ENCODE peak calls at places on chromosomes 13 and 19, in nine cellular contexts. One of them, this sample, is unnamed.

GRCh38 chr19:4352701-4353121 is 9.3 kb downstream of the MPND start:
- DNase-seq in Caco-2: peak; percentile 64
- DNase-seq in progenitor cell of endocrine pancreas: peak; percentile 65
- DNase-seq in stimulated activated CD8-positive, alpha-beta memory T cell treated with anti-CD3 and anti-CD28 coated beads, Interleukin-4, amount 100 ng/mL, for 1 hour: no peak
- DNase-seq in astrocyte: peak; percentile 30
- DNase-seq in neural progenitor cell: peak; percentile 84
- DNase-seq in thyroid gland: peak; percentile 45
- DNase-seq in heart left ventricle: no peak
- DNase-seq in NCI-H69: peak; percentile 62
- DNase-seq in this sample: peak; percentile 62

GRCh38 chr19:44891016-44891882 is at the start of gene TOMM40:
- DNase-seq in thyroid gland: no peak
- DNase-seq in NCI-H69: peak; percentile 100
- DNase-seq in stimulated activated CD8-positive, alpha-beta memory T cell treated with anti-CD3 and anti-CD28 coated beads, Interleukin-4, amount 100 ng/mL, for 1 hour: peak; percentile 99
- DNase-seq in neural progenitor cell: peak; percentile 100
- DNase-seq in astrocyte: peak; percentile 98
- DNase-seq in progenitor cell of endocrine pancreas: peak; percentile 22
- DNase-seq in heart left ventricle: no peak
- DNase-seq in Caco-2: peak; percentile 99
- DNase-seq in this sample: peak; percentile 100

GRCh38 chr19:33532859-33533455 is 11.4 kb upstream of the PEPD start:
- DNase-seq in progenitor cell of endocrine pancreas: no peak
- DNase-seq in stimulated activated CD8-positive, alpha-beta memory T cell treated with anti-CD3 and anti-CD28 coated beads, Interleukin-4, amount 100 ng/mL, for 1 hour: no peak
- DNase-seq in thyroid gland: no peak
- DNase-seq in neural progenitor cell: peak; percentile 57
- DNase-seq in heart left ventricle: no peak
- DNase-seq in astrocyte: no peak
- DNase-seq in NCI-H69: peak; percentile 13
- DNase-seq in Caco-2: no peak
- DNase-seq in this sample: no peak

GRCh38 chr13:43297967-43298366 is 274.6 kb downstream of the DNAJC15 start:
- DNase-seq in astrocyte: no peak
- DNase-seq in progenitor cell of endocrine pancreas: no peak
- DNase-seq in NCI-H69: peak; percentile 76
- DNase-seq in heart left ventricle: no peak
- DNase-seq in thyroid gland: no peak
- DNase-seq in stimulated activated CD8-positive, alpha-beta memory T cell treated with anti-CD3 and anti-CD28 coated beads, Interleukin-4, amount 100 ng/mL, for 1 hour: no peak
- DNase-seq in neural progenitor cell: no peak
- DNase-seq in Caco-2: no peak
- DNase-seq in this sample: no peak

GRCh38 chr13:41061914-41062837 is 867 bp downstream of the WBP4 start:
- DNase-seq in heart left ventricle: no peak
- DNase-seq in NCI-H69: peak; percentile 63
- DNase-seq in stimulated activated CD8-positive, alpha-beta memory T cell treated with anti-CD3 and anti-CD28 coated beads, Interleukin-4, amount 100 ng/mL, for 1 hour: no peak
- DNase-seq in astrocyte: peak; percentile 60
- DNase-seq in thyroid gland: no peak
- DNase-seq in neural progenitor cell: no peak
- DNase-seq in Caco-2: no peak
- DNase-seq in progenitor cell of endocrine pancreas: no peak
- DNase-seq in this sample: peak; percentile 82

GRCh38 chr13:48827709-48828108 is 148.0 kb upstream of the FNDC3A start:
- DNase-seq in neural progenitor cell: no peak
- DNase-seq in NCI-H69: no peak
- DNase-seq in heart left ventricle: no peak
- DNase-seq in thyroid gland: no peak
- DNase-seq in progenitor cell of endocrine pancreas: no peak
- DNase-seq in Caco-2: no peak
- DNase-seq in stimulated activated CD8-positive, alpha-beta memory T cell treated with anti-CD3 and anti-CD28 coated beads, Interleukin-4, amount 100 ng/mL, for 1 hour: no peak
- DNase-seq in astrocyte: no peak
- DNase-seq in this sample: no peak

GRCh38 chr19:38739440-38740251 is 4.6 kb downstream of the CAPN12 start:
- DNase-seq in neural progenitor cell: no peak
- DNase-seq in heart left ventricle: no peak
- DNase-seq in progenitor cell of endocrine pancreas: no peak
- DNase-seq in stimulated activated CD8-positive, alpha-beta memory T cell treated with anti-CD3 and anti-CD28 coated beads, Interleukin-4, amount 100 ng/mL, for 1 hour: no peak
- DNase-seq in thyroid gland: no peak
- DNase-seq in astrocyte: no peak
- DNase-seq in Caco-2: no peak
- DNase-seq in NCI-H69: no peak
- DNase-seq in this sample: no peak

GRCh38 chr13:43805071-43805468 is 18.3 kb upstream of the ENOX1 start:
- DNase-seq in progenitor cell of endocrine pancreas: no peak
- DNase-seq in neural progenitor cell: no peak
- DNase-seq in stimulated activated CD8-positive, alpha-beta memory T cell treated with anti-CD3 and anti-CD28 coated beads, Interleukin-4, amount 100 ng/mL, for 1 hour: no peak
- DNase-seq in Caco-2: no peak
- DNase-seq in heart left ventricle: no peak
- DNase-seq in thyroid gland: no peak
- DNase-seq in astrocyte: peak; percentile 89
- DNase-seq in NCI-H69: peak; percentile 88
- DNase-seq in this sample: peak; percentile 76

GRCh38 chr13:40477623-40478608 is 188.5 kb downstream of the FOXO1 start:
- DNase-seq in neural progenitor cell: peak; percentile 18
- DNase-seq in stimulated activated CD8-positive, alpha-beta memory T cell treated with anti-CD3 and anti-CD28 coated beads, Interleukin-4, amount 100 ng/mL, for 1 hour: no peak
- DNase-seq in astrocyte: peak; percentile 12
- DNase-seq in progenitor cell of endocrine pancreas: no peak
- DNase-seq in NCI-H69: no peak
- DNase-seq in Caco-2: no peak
- DNase-seq in heart left ventricle: peak; percentile 41
- DNase-seq in thyroid gland: peak; percentile 83
- DNase-seq in this sample: no peak